ENCODE peak calls at places on chromosomes 3 and 15, in five cellular contexts. V is endothelial cell, G is fibroblast of pulmonary artery, S is A673, T is dorsolateral prefrontal cortex. P is an unnamed sample.
A peak's percentile ranks its signal among the peaks of the same experiment; 100 is the strongest.

GRCh38 chr15:63764124-63764827 is 69.5 kb downstream of the HERC1 start:
- DNase-seq in V (no peak), G (no peak), S (no peak), T (no peak), P (no peak)

GRCh38 chr15:78676424-78677110 is 35.6 kb upstream of the CHRNB4 start:
- DNase-seq in V (no peak), G (no peak), S (no peak), T (no peak), P (no peak)

GRCh38 chr15:96341465-96342142 is 11.1 kb downstream of the NR2F2 start:
- DNase-seq in V (peak; percentile 42), G (peak; percentile 50), S (peak; percentile 62), T (no peak), P (no peak)

GRCh38 chr15:55279746-55280351 is 9.8 kb downstream of the RAB27A start:
- DNase-seq in V (no peak), G (peak; percentile 77), S (no peak), T (no peak), P (peak; percentile 46)

GRCh38 chr15:31098953-31099740 is 2.4 kb downstream of the TRPM1 start:
- DNase-seq in V (no peak), G (no peak), S (no peak), T (no peak), P (no peak)

GRCh38 chr3:138284957-138285477 is 44.6 kb downstream of the NME9 start:
- DNase-seq in V (no peak), G (no peak), S (peak; percentile 4), T (no peak), P (no peak)

GRCh38 chr3:37863552-37863865 is 1.8 kb downstream of the CTDSPL start:
- DNase-seq in V (no peak), G (no peak), S (no peak), T (no peak), P (no peak)

GRCh38 chr3:13157986-13158385 is 84.8 kb upstream of the IQSEC1 start:
- DNase-seq in V (no peak), G (no peak), S (no peak), T (no peak), P (no peak)

GRCh38 chr3:196274585-196274984 is 12.9 kb downstream of the PCYT1A start:
- DNase-seq in V (no peak), G (no peak), S (no peak), T (no peak), P (no peak)

GRCh38 chr3:187255314-187255713 is 36.2 kb downstream of the MASP1 start:
- DNase-seq in V (no peak), G (peak; percentile 64), S (no peak), T (no peak), P (no peak)

GRCh38 chr3:187257471-187257870 is 34.1 kb downstream of the MASP1 start:
- DNase-seq in V (no peak), G (no peak), S (no peak), T (no peak), P (no peak)

GRCh38 chr3:187259171-187259570 is 32.4 kb downstream of the MASP1 start:
- DNase-seq in V (no peak), G (no peak), S (no peak), T (no peak), P (no peak)

GRCh38 chr3:187252311-187252710 is 39.2 kb downstream of the MASP1 start:
- DNase-seq in V (no peak), G (no peak), S (no peak), T (no peak), P (no peak)

GRCh38 chr3:187256217-187256616 is 35.3 kb downstream of the MASP1 start:
- DNase-seq in V (no peak), G (no peak), S (no peak), T (no peak), P (no peak)
- TF ChIP-seq CTCF in V (peak; percentile 15), G (no peak), S (no peak), T (no peak), P (no peak)

GRCh38 chr3:189169728-189170127 is 2.0 kb upstream of the TPRG1 start:
- DNase-seq in V (no peak), G (no peak), S (peak; percentile 10), T (no peak), P (no peak)
- TF ChIP-seq CTCF in V (no peak), G (no peak), S (peak; percentile 27), T (no peak), P (no peak)

DNA sequence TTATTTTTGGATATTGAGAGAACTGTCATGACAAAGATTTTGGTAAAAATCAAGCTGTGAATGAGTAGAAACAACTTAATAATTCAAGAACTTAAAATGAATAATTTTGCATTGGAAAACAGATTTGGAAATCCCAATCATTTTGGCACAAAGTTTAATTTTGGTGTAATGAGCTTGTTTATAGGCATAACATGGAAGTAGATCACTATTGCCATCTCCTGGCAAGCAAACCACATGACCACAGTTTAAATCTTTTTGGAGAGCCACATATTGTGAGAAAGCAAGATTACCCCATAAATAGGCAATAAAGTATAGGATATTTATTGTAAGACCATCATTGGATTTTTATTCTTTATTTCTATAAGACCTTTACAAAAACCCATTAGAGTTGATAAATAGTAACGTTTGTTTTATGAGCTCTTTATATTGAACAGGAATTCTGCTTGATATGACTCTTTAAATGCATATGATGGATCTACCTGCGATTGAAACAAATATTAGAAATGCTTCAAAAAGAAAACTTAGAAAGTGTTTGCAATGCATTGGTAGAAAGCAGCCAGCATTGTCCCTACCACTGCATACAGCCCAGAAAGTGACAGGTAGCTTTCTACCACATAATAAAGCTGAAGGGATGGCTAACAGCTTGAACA is 766.9 kb downstream of the TBL1XR1 start:
- DNase-seq in V (peak; percentile 9), G (peak; percentile 67), S (peak; percentile 61), T (peak; percentile 54), P (peak; percentile 36)
- TF ChIP-seq CTCF in V (peak; percentile 43), G (peak; percentile 63), S (peak; percentile 71), T (peak; percentile 38), P (peak; percentile 60)

GRCh38 chr3:32157600-32158264 is 51.3 kb downstream of the GPD1L start:
- DNase-seq in V (no peak), G (no peak), S (no peak), T (no peak), P (no peak)

GRCh38 chr3:32155117-32155516 is 48.7 kb downstream of the GPD1L start:
- DNase-seq in V (no peak), G (no peak), S (no peak), T (no peak), P (no peak)

GRCh38 chr3:32148356-32148755 is 41.9 kb downstream of the GPD1L start:
- DNase-seq in V (no peak), G (no peak), S (no peak), T (no peak), P (no peak)

GRCh38 chr3:32153414-32154016 is 47.1 kb downstream of the GPD1L start:
- DNase-seq in V (no peak), G (no peak), S (no peak), T (no peak), P (no peak)

DNA sequence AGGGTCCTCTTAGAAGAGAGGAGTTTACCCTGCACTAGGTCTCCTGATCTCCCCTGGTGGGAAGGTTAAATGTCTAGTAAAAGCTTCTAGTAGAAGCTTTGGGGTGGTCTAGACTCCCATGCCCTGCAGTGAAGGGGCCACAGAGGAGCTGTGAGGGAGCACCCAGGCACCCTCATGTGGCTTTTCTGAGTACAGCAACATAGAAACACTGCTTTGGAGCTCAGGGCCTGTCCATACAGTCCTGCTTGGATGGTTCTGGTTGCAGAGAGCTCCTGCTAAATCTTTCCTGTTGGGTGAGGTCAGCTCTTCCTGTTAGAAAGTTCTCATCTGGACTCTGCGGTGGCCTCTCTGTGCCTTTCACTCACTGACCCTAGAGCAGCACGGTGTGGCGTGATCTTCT is 47.8 kb downstream of the GPD1L start:
- DNase-seq in V (peak; percentile 28), G (no peak), S (no peak), T (no peak), P (no peak)
- TF ChIP-seq CTCF in V (no peak), G (peak; percentile 29), S (peak; percentile 40), T (no peak), P (no peak)

GRCh38 chr15:67501177-67501835 is 19.6 kb upstream of the C15orf61 start:
- DNase-seq in V (no peak), G (peak; percentile 56), S (peak; percentile 45), T (no peak), P (peak; percentile 11)
- TF ChIP-seq CTCF in V (no peak), G (peak; percentile 48), S (peak; percentile 57), T (no peak), P (peak; percentile 45)

GRCh38 chr15:25058080-25058785 is 103.4 kb downstream of the SNRPN start:
- DNase-seq in V (no peak), G (no peak), S (no peak), T (peak; percentile 9), P (no peak)

GRCh38 chr15:25057574-25057973 is 102.8 kb downstream of the SNRPN start:
- DNase-seq in V (no peak), G (no peak), S (no peak), T (peak; percentile 4), P (no peak)

GRCh38 chr15:25054943-25055342 is 100.2 kb downstream of the SNRPN start:
- DNase-seq in V (no peak), G (no peak), S (no peak), T (no peak), P (no peak)

GRCh38 chr15:25055356-25056068 is 100.7 kb downstream of the SNRPN start:
- DNase-seq in V (no peak), G (no peak), S (no peak), T (no peak), P (no peak)

GRCh38 chr15:25056484-25057429 is 102.0 kb downstream of the SNRPN start:
- DNase-seq in V (no peak), G (no peak), S (no peak), T (peak; percentile 6), P (no peak)
- TF ChIP-seq CTCF in V (peak; percentile 40), G (no peak), S (no peak), T (no peak), P (no peak)

GRCh38 chr3:140277886-140278285 is 342.9 kb downstream of the CLSTN2 start:
- DNase-seq in V (no peak), G (no peak), S (no peak), T (no peak), P (no peak)

GRCh38 chr3:140273542-140274195 is 338.7 kb downstream of the CLSTN2 start:
- DNase-seq in V (no peak), G (no peak), S (no peak), T (no peak), P (no peak)

GRCh38 chr3:140274429-140274828 is 339.4 kb downstream of the CLSTN2 start:
- DNase-seq in V (no peak), G (no peak), S (no peak), T (no peak), P (no peak)

GRCh38 chr3:140276698-140277097 is 341.7 kb downstream of the CLSTN2 start:
- DNase-seq in V (peak; percentile 26), G (peak; percentile 23), S (peak; percentile 17), T (no peak), P (no peak)
- TF ChIP-seq CTCF in V (no peak), G (peak; percentile 31), S (peak; percentile 39), T (no peak), P (no peak)